ENCODE peak calls at places on chromosomes 6 and 20, in nine cellular contexts. One of them, this sample, is unnamed.

GRCh38 chr6:124738496-124738895 is 223.7 kb upstream of the RNF217 start:
- DNase-seq in fibroblast of lung: no peak
- DNase-seq in cardiac muscle cell: no peak
- DNase-seq in A549: no peak
- DNase-seq in DND-41: no peak
- DNase-seq in testis: no peak
- DNase-seq in prostate gland: no peak
- DNase-seq in left lung: no peak
- DNase-seq in ovary: no peak
- DNase-seq in this sample: no peak

GRCh38 chr6:81396916-81397315 is 355.6 kb downstream of the TENT5A start:
- DNase-seq in prostate gland: no peak
- DNase-seq in testis: no peak
- DNase-seq in left lung: no peak
- DNase-seq in A549: no peak
- DNase-seq in DND-41: no peak
- DNase-seq in fibroblast of lung: no peak
- DNase-seq in cardiac muscle cell: no peak
- DNase-seq in ovary: no peak
- DNase-seq in this sample: no peak

GRCh38 chr20:54928564-54928963 is 453.2 kb downstream of the DOK5 start:
- DNase-seq in ovary: no peak
- DNase-seq in fibroblast of lung: no peak
- DNase-seq in testis: no peak
- DNase-seq in DND-41: no peak
- DNase-seq in A549: no peak
- DNase-seq in prostate gland: no peak
- DNase-seq in left lung: no peak
- DNase-seq in cardiac muscle cell: no peak
- DNase-seq in this sample: no peak

GRCh38 chr20:42740191-42740870 is 449.4 kb downstream of the PTPRT start:
- DNase-seq in testis: no peak
- DNase-seq in DND-41: no peak
- DNase-seq in ovary: no peak
- DNase-seq in A549: no peak
- DNase-seq in fibroblast of lung: no peak
- DNase-seq in prostate gland: peak
- DNase-seq in cardiac muscle cell: no peak
- DNase-seq in left lung: no peak
- DNase-seq in this sample: no peak

GRCh38 chr6:10413850-10414765 is 766 bp downstream of the TFAP2A start:
- DNase-seq in prostate gland: peak
- DNase-seq in fibroblast of lung: no peak
- DNase-seq in cardiac muscle cell: no peak
- DNase-seq in left lung: no peak
- DNase-seq in ovary: no peak
- DNase-seq in A549: peak
- DNase-seq in DND-41: no peak
- DNase-seq in testis: no peak
- DNase-seq in this sample: no peak

GRCh38 chr6:47308223-47308567 is 1.5 kb downstream of the TNFRSF21 start:
- DNase-seq in ovary: no peak
- DNase-seq in testis: no peak
- DNase-seq in left lung: no peak
- DNase-seq in DND-41: no peak
- DNase-seq in A549: no peak
- DNase-seq in fibroblast of lung: peak
- DNase-seq in prostate gland: no peak
- DNase-seq in cardiac muscle cell: peak
- DNase-seq in this sample: no peak

GRCh38 chr6:159168536-159169192 is 536 bp upstream of the FNDC1 start:
- DNase-seq in cardiac muscle cell: peak
- DNase-seq in testis: peak
- DNase-seq in left lung: peak
- DNase-seq in DND-41: no peak
- DNase-seq in A549: peak
- DNase-seq in prostate gland: no peak
- DNase-seq in ovary: peak
- DNase-seq in fibroblast of lung: peak
- DNase-seq in this sample: no peak

GRCh38 chr6:50128420-50129005 is 78.8 kb upstream of the DEFB112 start:
- DNase-seq in cardiac muscle cell: peak
- DNase-seq in A549: no peak
- DNase-seq in DND-41: no peak
- DNase-seq in fibroblast of lung: peak
- DNase-seq in ovary: no peak
- DNase-seq in prostate gland: no peak
- DNase-seq in left lung: no peak
- DNase-seq in testis: no peak
- DNase-seq in this sample: no peak

GRCh38 chr20:62804632-62805364 is at the start of gene OGFR:
- DNase-seq in prostate gland: peak
- DNase-seq in ovary: peak
- DNase-seq in fibroblast of lung: peak
- DNase-seq in DND-41: peak
- DNase-seq in left lung: peak
- DNase-seq in testis: peak
- DNase-seq in cardiac muscle cell: peak
- DNase-seq in A549: no peak
- DNase-seq in this sample: peak

DNA sequence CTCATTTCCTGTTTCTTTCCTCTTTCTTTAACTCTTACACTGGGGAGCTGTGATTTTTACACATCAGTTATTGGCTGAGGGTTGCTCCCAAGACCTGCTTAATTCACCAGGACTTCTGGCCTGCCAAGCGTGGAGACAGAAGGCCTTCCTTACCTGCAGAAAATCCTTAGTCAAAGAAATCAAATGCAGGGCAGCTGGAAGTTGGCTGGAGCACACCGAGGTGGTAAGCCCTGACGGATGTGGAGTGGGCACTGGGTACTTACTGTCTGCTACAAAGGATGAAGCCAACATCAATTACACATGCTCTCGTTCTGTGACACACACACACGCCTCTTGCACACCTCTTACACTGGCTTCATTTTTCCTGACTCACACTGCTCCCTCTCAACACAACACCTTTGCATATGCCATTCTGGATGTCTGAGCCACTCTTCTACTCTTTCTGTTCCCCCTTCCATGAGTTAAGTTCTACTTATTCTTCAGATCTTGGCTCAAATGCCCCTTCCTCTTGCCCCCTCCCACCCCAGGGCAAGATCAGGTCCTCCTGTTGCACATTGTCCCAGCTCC is 61.6 kb downstream of the TTI1 start:
- DNase-seq in cardiac muscle cell: no peak
- DNase-seq in ovary: no peak
- DNase-seq in prostate gland: no peak
- DNase-seq in DND-41: no peak
- DNase-seq in A549: no peak
- DNase-seq in testis: no peak
- DNase-seq in fibroblast of lung: no peak
- DNase-seq in left lung: no peak
- DNase-seq in this sample: no peak
- H3K4me3 ChIP-seq in cardiac muscle cell: no peak
- H3K4me3 ChIP-seq in ovary: no peak
- H3K4me3 ChIP-seq in prostate gland: no peak
- H3K4me3 ChIP-seq in DND-41: no peak
- H3K4me3 ChIP-seq in A549: no peak
- H3K4me3 ChIP-seq in testis: no peak
- H3K4me3 ChIP-seq in fibroblast of lung: no peak
- H3K4me3 ChIP-seq in left lung: no peak
- H3K4me3 ChIP-seq in this sample: no peak

GRCh38 chr6:75224303-75224926 is 18.6 kb upstream of the COL12A1 start:
- DNase-seq in testis: no peak
- DNase-seq in prostate gland: no peak
- DNase-seq in DND-41: no peak
- DNase-seq in left lung: no peak
- DNase-seq in cardiac muscle cell: no peak
- DNase-seq in A549: no peak
- DNase-seq in ovary: no peak
- DNase-seq in fibroblast of lung: no peak
- DNase-seq in this sample: no peak
- H3K27ac ChIP-seq in testis: no peak
- H3K27ac ChIP-seq in prostate gland: no peak
- H3K27ac ChIP-seq in DND-41: no peak
- H3K27ac ChIP-seq in left lung: no peak
- H3K27ac ChIP-seq in cardiac muscle cell: no peak
- H3K27ac ChIP-seq in A549: no peak
- H3K27ac ChIP-seq in ovary: no peak
- H3K27ac ChIP-seq in fibroblast of lung: no peak
- H3K27ac ChIP-seq in this sample: no peak

GRCh38 chr20:12207875-12208274 is 290.2 kb downstream of the BTBD3 start:
- DNase-seq in testis: peak
- DNase-seq in ovary: no peak
- DNase-seq in DND-41: peak
- DNase-seq in prostate gland: no peak
- DNase-seq in A549: peak
- DNase-seq in cardiac muscle cell: peak
- DNase-seq in fibroblast of lung: peak
- DNase-seq in left lung: no peak
- DNase-seq in this sample: no peak
- TF ChIP-seq CTCF in testis: no peak
- TF ChIP-seq CTCF in ovary: no peak
- TF ChIP-seq CTCF in DND-41: peak
- TF ChIP-seq CTCF in prostate gland: peak
- TF ChIP-seq CTCF in A549: no peak
- TF ChIP-seq CTCF in cardiac muscle cell: peak
- TF ChIP-seq CTCF in fibroblast of lung: peak
- TF ChIP-seq CTCF in left lung: peak
- TF ChIP-seq CTCF in this sample: no peak

DNA sequence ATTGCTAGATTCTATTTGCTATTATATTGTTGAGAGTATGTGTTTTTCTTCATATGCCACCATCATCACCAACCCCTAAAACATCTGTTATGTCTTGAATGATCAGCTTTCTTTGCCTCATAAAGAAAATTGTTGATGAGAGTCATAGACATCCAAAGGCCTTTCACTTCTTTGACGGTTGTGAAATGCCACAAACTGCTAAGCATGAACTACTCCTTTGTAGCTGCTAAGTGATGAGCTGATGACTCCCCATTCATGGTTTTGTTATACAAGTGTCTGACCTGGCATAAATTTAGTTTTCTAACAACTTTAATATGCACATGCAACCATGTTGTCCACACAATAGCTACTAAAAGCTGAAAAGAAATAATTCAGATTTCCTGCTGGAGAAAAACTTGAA is 684 bp upstream of the MED23 start:
- DNase-seq in fibroblast of lung: no peak
- DNase-seq in left lung: no peak
- DNase-seq in cardiac muscle cell: no peak
- DNase-seq in prostate gland: no peak
- DNase-seq in testis: no peak
- DNase-seq in ovary: no peak
- DNase-seq in DND-41: no peak
- DNase-seq in A549: no peak
- DNase-seq in this sample: no peak
- H3K4me3 ChIP-seq in fibroblast of lung: peak
- H3K4me3 ChIP-seq in left lung: peak
- H3K4me3 ChIP-seq in cardiac muscle cell: no peak
- H3K4me3 ChIP-seq in prostate gland: peak
- H3K4me3 ChIP-seq in testis: peak
- H3K4me3 ChIP-seq in ovary: peak
- H3K4me3 ChIP-seq in DND-41: peak
- H3K4me3 ChIP-seq in A549: peak
- H3K4me3 ChIP-seq in this sample: peak

GRCh38 chr6:106671651-106672050 is 42.3 kb downstream of the QRSL1 start:
- DNase-seq in A549: no peak
- DNase-seq in ovary: no peak
- DNase-seq in cardiac muscle cell: no peak
- DNase-seq in testis: no peak
- DNase-seq in left lung: no peak
- DNase-seq in DND-41: no peak
- DNase-seq in prostate gland: no peak
- DNase-seq in fibroblast of lung: no peak
- DNase-seq in this sample: no peak

GRCh38 chr6:106674541-106675229 is 45.3 kb downstream of the QRSL1 start:
- DNase-seq in cardiac muscle cell: no peak
- DNase-seq in fibroblast of lung: no peak
- DNase-seq in ovary: no peak
- DNase-seq in DND-41: no peak
- DNase-seq in testis: no peak
- DNase-seq in prostate gland: no peak
- DNase-seq in left lung: no peak
- DNase-seq in A549: no peak
- DNase-seq in this sample: no peak

GRCh38 chr6:106677282-106677681 is 47.9 kb downstream of the QRSL1 start:
- DNase-seq in ovary: no peak
- DNase-seq in testis: no peak
- DNase-seq in A549: no peak
- DNase-seq in DND-41: no peak
- DNase-seq in cardiac muscle cell: no peak
- DNase-seq in fibroblast of lung: no peak
- DNase-seq in left lung: no peak
- DNase-seq in prostate gland: no peak
- DNase-seq in this sample: no peak
- H3K27ac ChIP-seq in ovary: no peak
- H3K27ac ChIP-seq in testis: no peak
- H3K27ac ChIP-seq in A549: no peak
- H3K27ac ChIP-seq in DND-41: no peak
- H3K27ac ChIP-seq in cardiac muscle cell: no peak
- H3K27ac ChIP-seq in fibroblast of lung: no peak
- H3K27ac ChIP-seq in left lung: no peak
- H3K27ac ChIP-seq in prostate gland: no peak
- H3K27ac ChIP-seq in this sample: no peak

This sample was measured in dorsolateral prefrontal cortex.